ENCODE peak calls at places on chromosomes 11 and 22, in five cellular contexts. Y is HCT116, B is heart right ventricle, P is left lung, A is breast epithelium. U is an unnamed sample.

GRCh38 chr11:123579482-123579812 is 75.0 kb downstream of the SCN3B start:
- DNase-seq in Y (no peak), B (no peak), P (no peak), A (no peak), U (no peak)

GRCh38 chr11:63911876-63912275 is 5.1 kb downstream of the RCOR2 start:
- DNase-seq in Y (no peak), B (no peak), P (no peak), A (no peak), U (no peak)

GRCh38 chr22:42947211-42947990 is 67.5 kb downstream of the PACSIN2 start:
- DNase-seq in Y (peak; percentile 73), B (peak; percentile 70), P (no peak), A (peak; percentile 81), U (peak; percentile 80)

GRCh38 chr22:28882878-28883656 is at the start of gene ZNRF3:
- DNase-seq in Y (peak; percentile 83), B (peak; percentile 93), P (peak; percentile 93), A (peak; percentile 95), U (peak; percentile 96)

GRCh38 chr11:3042496-3043314 is 14.5 kb downstream of the CARS1 start:
- DNase-seq in Y (no peak), B (no peak), P (no peak), A (no peak), U (no peak)

GRCh38 chr11:31958086-31958735 is 132.7 kb upstream of the RCN1 start:
- DNase-seq in Y (peak; percentile 40), B (peak; percentile 80), P (peak; percentile 56), A (no peak), U (peak; percentile 20)

GRCh38 chr11:61007383-61007970 is 36.0 kb downstream of the CD6 start:
- DNase-seq in Y (no peak), B (peak; percentile 28), P (no peak), A (no peak), U (peak; percentile 45)

GRCh38 chr11:103714246-103714645 is 322.2 kb upstream of the DDI1 start:
- DNase-seq in Y (no peak), B (no peak), P (no peak), A (no peak), U (no peak)

GRCh38 chr11:67441731-67442401 is 1.4 kb downstream of the CORO1B start:
- DNase-seq in Y (no peak), B (no peak), P (no peak), A (no peak), U (no peak)

GRCh38 chr11:59901306-59901705 is 22.7 kb downstream of the OOSP3 start:
- DNase-seq in Y (peak; percentile 22), B (no peak), P (no peak), A (no peak), U (no peak)

GRCh38 chr11:13278620-13279486 is 1.3 kb downstream of the BMAL1 start:
- DNase-seq in Y (no peak), B (no peak), P (peak; percentile 40), A (no peak), U (no peak)

GRCh38 chr11:128157423-128158298 is 429.7 kb downstream of the ETS1 start:
- DNase-seq in Y (peak; percentile 72), B (no peak), P (no peak), A (no peak), U (peak; percentile 28)

GRCh38 chr11:128061321-128061871 is 526.0 kb downstream of the ETS1 start:
- DNase-seq in Y (no peak), B (no peak), P (no peak), A (no peak), U (no peak)

GRCh38 chr11:19853016-19853415 is 140.4 kb downstream of the NAV2 start:
- DNase-seq in Y (no peak), B (no peak), P (no peak), A (no peak), U (no peak)

GRCh38 chr11:8318536-8318935 is 54.9 kb upstream of the LMO1 start:
- DNase-seq in Y (no peak), B (no peak), P (peak; percentile 27), A (peak; percentile 20), U (no peak)

GRCh38 chr11:36095716-36096115 is 151.9 kb downstream of the LDLRAD3 start:
- DNase-seq in Y (no peak), B (no peak), P (no peak), A (no peak), U (no peak)

GRCh38 chr22:50363411-50364194 is 20.5 kb downstream of the PPP6R2 start:
- DNase-seq in Y (no peak), B (no peak), P (no peak), A (no peak), U (no peak)

GRCh38 chr11:12088047-12088481 is 22.3 kb upstream of the MICAL2 start:
- DNase-seq in Y (no peak), B (peak; percentile 65), P (no peak), A (no peak), U (no peak)

GRCh38 chr11:134388590-134388989 is 23.5 kb downstream of the B3GAT1 start:
- DNase-seq in Y (no peak), B (no peak), P (no peak), A (no peak), U (no peak)

GRCh38 chr11:67409261-67409666 is 5.4 kb downstream of the TBC1D10C start:
- DNase-seq in Y (no peak), B (no peak), P (no peak), A (no peak), U (no peak)

GRCh38 chr11:33802414-33802950 is 28.2 kb upstream of the FBXO3 start:
- DNase-seq in Y (peak; percentile 85), B (peak; percentile 25), P (peak; percentile 50), A (no peak), U (peak; percentile 65)

GRCh38 chr22:43235445-43236400 is 48.8 kb upstream of the TTLL12 start:
- DNase-seq in Y (no peak), B (no peak), P (no peak), A (no peak), U (no peak)

GRCh38 chr11:102279641-102280170 is 37.6 kb upstream of the BIRC3 start:
- DNase-seq in Y (no peak), B (no peak), P (no peak), A (no peak), U (no peak)

GRCh38 chr11:75478690-75479597 is 45.9 kb upstream of the KLHL35 start:
- DNase-seq in Y (no peak), B (no peak), P (no peak), A (no peak), U (no peak)

GRCh38 chr11:119316729-119317591 is at the start of gene MCAM:
- DNase-seq in Y (no peak), B (peak; percentile 58), P (no peak), A (no peak), U (no peak)

GRCh38 chr11:65899356-65900124 is 648 bp downstream of the FOSL1 start:
- DNase-seq in Y (no peak), B (peak; percentile 62), P (peak; percentile 75), A (no peak), U (no peak)

GRCh38 chr22:50308597-50308935 is 1.1 kb upstream of the PLXNB2 start:
- DNase-seq in Y (no peak), B (peak; percentile 89), P (peak; percentile 88), A (no peak), U (no peak)

GRCh38 chr11:82978422-82979099 is 77.0 kb downstream of the DDIAS start:
- DNase-seq in Y (no peak), B (no peak), P (no peak), A (no peak), U (no peak)

GRCh38 chr11:126384053-126384335 is 28.5 kb downstream of the ST3GAL4 start:
- DNase-seq in Y (no peak), B (no peak), P (no peak), A (peak; percentile 43), U (no peak)
- H3K4me1 ChIP-seq in Y (no peaks in the 10 kb centered on the region), B (peaks cover 27% of the 10 kb centered on the region), P (peaks cover 25% of the 10 kb centered on the region), A (peaks cover 12% of the 10 kb centered on the region), U (no peaks in the 10 kb centered on the region)

GRCh38 chr22:46106279-46107022 is 43.9 kb upstream of the PPARA start:
- DNase-seq in Y (no peak), B (no peak), P (no peak), A (no peak), U (peak; percentile 55)
- H3K4me1 ChIP-seq in Y (peaks cover 57% of the 10 kb centered on the region), B (peaks cover 96% of the 10 kb centered on the region), P (peaks cover 94% of the 10 kb centered on the region), A (peaks cover 74% of the 10 kb centered on the region), U (peaks cover 83% of the 10 kb centered on the region)

GRCh38 chr22:38729946-38730345 is 24.2 kb downstream of the GTPBP1 start:
- DNase-seq in Y (no peak), B (no peak), P (no peak), A (no peak), U (no peak)
- H3K4me1 ChIP-seq in Y (no peaks in the 10 kb centered on the region), B (peaks cover 21% of the 10 kb centered on the region), P (peaks cover 19% of the 10 kb centered on the region), A (peaks cover 12% of the 10 kb centered on the region), U (peaks cover 37% of the 10 kb centered on the region)

DNA sequence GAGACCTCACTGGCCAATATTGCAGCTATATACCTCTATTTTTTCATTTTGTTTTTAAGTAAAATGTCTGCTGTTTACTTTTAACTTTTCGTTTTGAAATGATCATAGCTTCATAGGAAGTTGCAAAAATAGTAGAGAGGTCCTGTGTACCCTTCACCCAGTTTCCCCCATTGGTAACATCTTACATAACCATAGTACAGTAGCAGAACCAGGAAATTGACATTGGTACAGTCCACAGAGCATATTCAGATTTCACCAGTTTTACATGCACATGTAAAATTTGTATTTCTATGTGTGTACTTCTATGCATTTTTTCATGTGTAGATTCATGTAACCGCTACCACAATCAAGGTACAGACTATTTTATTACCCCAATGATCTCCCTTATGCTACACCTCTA is 3.8 kb downstream of the AMOTL1 start:
- DNase-seq in Y (no peak), B (no peak), P (no peak), A (no peak), U (no peak)
- H3K4me1 ChIP-seq in Y (peaks cover 55% of the 10 kb centered on the region), B (peaks cover 16% of the 10 kb centered on the region), P (peaks cover 45% of the 10 kb centered on the region), A (no peaks in the 10 kb centered on the region), U (peaks cover 4% of the 10 kb centered on the region)

GRCh38 chr22:20061481-20061861 is 18.6 kb upstream of the DGCR8 start:
- DNase-seq in Y (no peak), B (peak; percentile 45), P (no peak), A (no peak), U (no peak)

GRCh38 chr22:20057596-20058268 is 22.3 kb upstream of the DGCR8 start:
- DNase-seq in Y (no peak), B (no peak), P (no peak), A (no peak), U (no peak)

GRCh38 chr22:20060700-20061480 is 19.2 kb upstream of the DGCR8 start:
- DNase-seq in Y (no peak), B (no peak), P (no peak), A (no peak), U (no peak)

GRCh38 chr22:20056696-20057386 is 23.2 kb upstream of the DGCR8 start:
- DNase-seq in Y (no peak), B (no peak), P (no peak), A (no peak), U (no peak)

GRCh38 chr22:20058989-20059770 is 20.9 kb upstream of the DGCR8 start:
- DNase-seq in Y (no peak), B (no peak), P (no peak), A (no peak), U (no peak)
- H3K4me1 ChIP-seq in Y (peaks cover 26% of the 10 kb centered on the region), B (peaks cover 5% of the 10 kb centered on the region), P (peaks cover 8% of the 10 kb centered on the region), A (no peaks in the 10 kb centered on the region), U (no peaks in the 10 kb centered on the region)

GRCh38 chr11:73314121-73314948 is 6.3 kb downstream of the ARHGEF17 start:
- DNase-seq in Y (no peak), B (no peak), P (no peak), A (no peak), U (no peak)
- H3K4me1 ChIP-seq in Y (peaks cover 32% of the 10 kb centered on the region), B (peaks cover 91% of the 10 kb centered on the region), P (peaks cover 98% of the 10 kb centered on the region), A (peaks cover 21% of the 10 kb centered on the region), U (no peaks in the 10 kb centered on the region)

GRCh38 chr22:46656856-46657654 is 36.9 kb downstream of the GRAMD4 start:
- DNase-seq in Y (no peak), B (no peak), P (no peak), A (no peak), U (no peak)
- H3K4me1 ChIP-seq in Y (peaks cover 23% of the 10 kb centered on the region), B (peaks cover 57% of the 10 kb centered on the region), P (peaks cover 29% of the 10 kb centered on the region), A (peaks cover 8% of the 10 kb centered on the region), U (no peaks in the 10 kb centered on the region)

U was measured in pancreas.